ENCODE peak calls at places on chromosomes 6 and 20, in four cellular contexts. X is osteoblast, Y is endothelial cell of umbilical vein, Z is foreskin fibroblast. C is an unnamed sample.

GRCh38 chr20:52129611-52130010 is 62.0 kb downstream of the ZFP64 start:
- DNase-seq in Z (peak), X (no peak), Y (no peak), C (no peak)

GRCh38 chr6:44067760-44068139 is 59.5 kb downstream of the MRPL14 start:
- DNase-seq in Y (no peak), X (peak), Z (no peak), C (no peak)

GRCh38 chr6:170281331-170282292 is 9.3 kb downstream of the DLL1 start:
- DNase-seq in Z (no peak), Y (no peak), X (peak), C (peak)

GRCh38 chr20:51542894-51543788 is 622 bp upstream of the NFATC2 start:
- DNase-seq in Y (no peak), Z (no peak), X (peak), C (no peak)

GRCh38 chr6:85449818-85450577 is at the start of gene NT5E:
- DNase-seq in X (peak), Z (peak), Y (peak), C (peak)

GRCh38 chr20:63740070-63740500 is 509 bp downstream of the SLC2A4RG start:
- DNase-seq in X (peak), Z (peak), Y (peak), C (no peak)

GRCh38 chr6:127539292-127539691 is 20.2 kb upstream of the MTCL3 start:
- DNase-seq in Z (peak), Y (peak), X (no peak), C (no peak)

GRCh38 chr20:36144336-36144735 is 10.2 kb upstream of the EPB41L1 start:
- DNase-seq in Z (no peak), X (no peak), Y (peak), C (no peak)

GRCh38 chr6:37011656-37012378 is 6.4 kb downstream of the FGD2 start:
- DNase-seq in Z (peak), Y (no peak), X (peak), C (no peak)

GRCh38 chr20:35616465-35617396 is 1.1 kb downstream of the SPAG4 start:
- DNase-seq in Y (peak), X (peak), Z (peak), C (peak)

GRCh38 chr6:34945317-34945716 is 56.3 kb downstream of the ANKS1A start:
- DNase-seq in Y (no peak), X (no peak), Z (no peak), C (no peak)

GRCh38 chr6:165245287-165245686 is 64.1 kb downstream of the C6orf118 start:
- DNase-seq in X (no peak), Z (no peak), Y (no peak), C (no peak)

GRCh38 chr20:19934792-19935491 is 82.2 kb upstream of the NAA20 start:
- DNase-seq in X (no peak), Z (no peak), Y (peak), C (peak)

GRCh38 chr6:16717275-16717942 is 43.9 kb downstream of the ATXN1 start:
- DNase-seq in Z (no peak), Y (peak), X (no peak), C (no peak)

GRCh38 chr6:84769247-84769646 is 4.8 kb upstream of the TBX18 start:
- DNase-seq in Z (no peak), X (no peak), Y (no peak), C (no peak)

GRCh38 chr20:58016779-58017178 is 211.7 kb downstream of the ANKRD60 start:
- DNase-seq in Z (no peak), Y (no peak), X (no peak), C (no peak)

GRCh38 chr6:45830441-45831139 is 185.1 kb downstream of the CLIC5 start:
- DNase-seq in X (no peak), Z (no peak), Y (no peak), C (no peak)

GRCh38 chr6:10981409-10981808 is 62.7 kb downstream of the ELOVL2 start:
- DNase-seq in Z (no peak), X (no peak), Y (no peak), C (no peak)

GRCh38 chr6:21771626-21772320 is 178.2 kb downstream of the SOX4 start:
- DNase-seq in Z (no peak), Y (peak), X (no peak), C (no peak)
- TF ChIP-seq CTCF in Z (no peak), Y (no peak), X (no peak), C (no peak)

GRCh38 chr6:6220718-6221117 is 99.7 kb downstream of the F13A1 start:
- DNase-seq in Z (no peak), X (no peak), Y (no peak), C (no peak)
- TF ChIP-seq CTCF in Z (no peak), X (no peak), Y (no peak), C (no peak)

GRCh38 chr6:31474871-31475286 is 23.1 kb upstream of the MICB start:
- DNase-seq in X (peak), Z (no peak), Y (no peak), C (no peak)
- TF ChIP-seq CTCF in X (peak), Z (peak), Y (peak), C (no peak)

DNA sequence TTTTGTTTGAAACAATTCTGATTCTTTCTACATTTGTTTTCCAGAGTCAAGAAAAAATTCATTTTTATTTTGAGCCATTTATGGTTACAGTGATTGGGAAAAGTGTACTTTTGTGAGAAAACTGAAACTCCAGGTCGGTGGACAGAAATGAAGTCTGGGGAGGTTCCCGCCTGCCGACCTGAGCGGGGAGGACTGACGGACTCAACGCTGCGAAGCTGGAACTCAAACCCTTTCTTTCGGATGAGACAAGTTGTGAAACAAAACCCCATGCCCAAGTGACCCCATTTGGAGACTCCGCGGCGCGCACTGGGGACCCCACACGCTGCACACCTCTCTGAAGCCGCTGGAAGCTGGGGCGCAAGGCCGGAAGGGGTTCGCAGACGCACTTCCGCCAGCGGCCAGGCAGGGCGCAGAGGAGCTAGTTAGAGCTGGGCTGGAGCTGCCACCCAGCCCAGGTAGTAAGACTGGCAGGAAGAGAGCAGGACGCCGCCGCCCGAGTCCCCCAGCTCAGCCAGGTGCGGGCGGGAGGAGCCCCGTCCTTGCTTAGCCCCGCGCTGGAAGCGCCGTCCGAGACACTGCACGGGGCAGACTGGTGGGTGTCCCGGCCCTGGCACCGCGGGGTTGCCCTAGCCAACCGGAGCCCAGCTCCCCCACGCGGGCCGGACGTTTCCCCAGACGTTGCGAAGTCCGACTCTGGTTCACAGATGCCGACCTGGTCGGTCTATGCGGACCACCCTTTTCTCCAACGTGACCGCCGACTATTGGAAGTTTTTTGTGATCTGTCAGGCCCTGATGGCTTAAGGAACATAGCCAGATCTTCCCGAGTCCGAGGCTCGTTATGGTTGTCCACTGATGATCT is 19.8 kb upstream of the ZSCAN16 start:
- DNase-seq in Y (peak), X (peak), Z (peak), C (peak)
- TF ChIP-seq CTCF in Y (peak), X (peak), Z (peak), C (peak)

DNA sequence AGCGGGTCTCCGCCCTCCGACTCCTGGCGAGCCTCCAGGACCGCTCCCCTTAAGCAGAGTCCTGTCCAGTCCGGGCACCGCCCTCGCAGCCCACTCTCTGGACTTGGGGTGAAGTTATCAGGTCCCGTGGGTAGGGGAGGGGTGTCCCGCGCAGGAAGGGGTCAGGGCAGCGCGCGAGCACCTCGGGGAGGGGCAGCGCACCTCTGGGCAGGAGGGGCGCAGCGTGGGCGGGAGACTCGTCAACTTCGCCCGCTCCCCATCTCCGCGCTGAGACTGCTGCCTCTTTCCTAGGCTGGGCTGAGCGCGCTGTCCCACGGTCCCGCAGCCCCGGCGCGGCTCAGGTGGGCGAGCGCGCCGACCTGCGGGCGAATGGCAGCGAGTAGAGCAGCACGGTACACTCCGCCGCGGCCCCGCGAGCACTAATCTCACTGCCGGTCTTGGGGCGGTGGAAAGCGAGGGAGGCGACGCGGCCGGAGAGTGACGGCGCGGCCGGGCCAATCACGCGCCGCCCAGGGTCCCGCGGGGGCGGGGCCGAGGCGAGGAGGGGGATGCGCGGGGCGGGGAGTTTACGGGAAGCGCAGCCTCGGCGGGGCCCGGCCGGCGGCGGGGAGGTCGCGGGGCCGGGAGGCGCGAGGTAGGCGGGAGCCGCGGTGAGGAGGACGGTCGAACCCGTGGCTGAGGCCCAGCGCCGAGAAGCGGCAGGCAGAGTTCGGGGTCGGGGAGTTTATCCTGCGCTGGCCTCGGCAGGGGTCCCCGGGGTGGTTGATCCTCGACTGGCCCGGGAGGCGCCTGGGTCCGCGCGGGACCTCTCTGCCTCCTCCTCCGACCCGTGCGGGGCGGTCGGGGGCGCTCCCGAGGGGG is at the start of gene MAN1A1:
- DNase-seq in Z (peak), X (peak), Y (peak), C (peak)
- TF ChIP-seq CTCF in Z (no peak), X (no peak), Y (no peak), C (no peak)